ENCODE peak calls at places on chromosomes 7 and 10, in six cellular contexts. R is CD8-positive, alpha-beta memory T cell; E is GM20000; M is GM12891; P is occipital lobe; Q is ELF-1. V is an unnamed sample.

GRCh38 chr10:11162828-11163599 is 145.3 kb downstream of the CELF2 start:
- DNase-seq in R (peak; percentile 92), E (peak; percentile 78), M (peak; percentile 55), P (no peak), Q (no peak), V (no peak)

GRCh38 chr7:69605070-69605469 is 6.8 kb downstream of the AUTS2 start:
- DNase-seq in R (no peak), E (no peak), M (no peak), P (no peak), Q (no peak), V (no peak)

GRCh38 chr7:158943713-158944112 is 87.4 kb downstream of the DYNC2I1 start:
- DNase-seq in R (no peak), E (no peak), M (no peak), P (no peak), Q (no peak), V (no peak)

GRCh38 chr7:57182031-57182430 is 49.8 kb upstream of the ZNF479 start:
- DNase-seq in R (no peak), E (no peak), M (no peak), P (no peak), Q (no peak), V (no peak)

GRCh38 chr10:72309290-72310240 is 35.8 kb downstream of the DDIT4 start:
- DNase-seq in R (no peak), E (no peak), M (no peak), P (peak; percentile 76), Q (no peak), V (no peak)

GRCh38 chr7:81158189-81158588 is 239.3 kb upstream of the SEMA3C start:
- DNase-seq in R (no peak), E (no peak), M (no peak), P (no peak), Q (no peak), V (peak; percentile 8)

GRCh38 chr7:107659666-107660065 is 962 bp upstream of the SLC26A4 start:
- DNase-seq in R (no peak), E (no peak), M (no peak), P (no peak), Q (peak; percentile 8), V (no peak)

GRCh38 chr7:97844036-97844435 is 28.2 kb downstream of the ASNS start:
- DNase-seq in R (no peak), E (no peak), M (no peak), P (no peak), Q (no peak), V (no peak)

GRCh38 chr7:114977277-114977676 is 55.4 kb downstream of the MDFIC start:
- DNase-seq in R (no peak), E (no peak), M (no peak), P (no peak), Q (no peak), V (peak; percentile 11)

GRCh38 chr10:3452234-3452633 is 279.7 kb upstream of the PITRM1 start:
- DNase-seq in R (no peak), E (no peak), M (no peak), P (no peak), Q (peak; percentile 41), V (peak; percentile 36)

GRCh38 chr10:29146736-29147135 is 142.1 kb upstream of the LYZL1 start:
- DNase-seq in R (no peak), E (no peak), M (no peak), P (no peak), Q (no peak), V (no peak)

GRCh38 chr7:28433604-28434254 is 21.4 kb downstream of the CREB5 start:
- DNase-seq in R (no peak), E (no peak), M (no peak), P (no peak), Q (peak; percentile 75), V (peak; percentile 59)

GRCh38 chr10:62015994-62016393 is 114.5 kb downstream of the ARID5B start:
- DNase-seq in R (no peak), E (no peak), M (no peak), P (no peak), Q (no peak), V (no peak)

GRCh38 chr10:72688208-72688651 is 3.7 kb upstream of the MCU start:
- DNase-seq in R (no peak), E (peak; percentile 23), M (no peak), P (no peak), Q (no peak), V (peak; percentile 29)

GRCh38 chr7:112529486-112529885 is 48.7 kb downstream of the LSMEM1 start:
- DNase-seq in R (no peak), E (no peak), M (no peak), P (no peak), Q (no peak), V (no peak)

GRCh38 chr10:44925224-44925623 is 14.1 kb downstream of the TMEM72 start:
- DNase-seq in R (no peak), E (no peak), M (no peak), P (no peak), Q (peak; percentile 91), V (peak; percentile 79)

GRCh38 chr10:100872034-100872791 is 40.5 kb upstream of the SLF2 start:
- DNase-seq in R (no peak), E (peak; percentile 81), M (peak; percentile 74), P (no peak), Q (peak; percentile 87), V (peak; percentile 90)

GRCh38 chr10:71294091-71294561 is 24.9 kb upstream of the SLC29A3 start:
- DNase-seq in R (no peak), E (no peak), M (no peak), P (peak; percentile 9), Q (no peak), V (no peak)

GRCh38 chr10:2861632-2862210 is 205.6 kb upstream of the PFKP start:
- DNase-seq in R (no peak), E (no peak), M (no peak), P (no peak), Q (no peak), V (no peak)

GRCh38 chr7:1290262-1291039 is 57.8 kb downstream of the UNCX start:
- DNase-seq in R (peak; percentile 37), E (no peak), M (no peak), P (peak; percentile 52), Q (peak; percentile 49), V (peak; percentile 67)

GRCh38 chr10:101146392-101147251 is 15.5 kb downstream of the TLX1 start:
- DNase-seq in R (no peak), E (peak; percentile 7), M (no peak), P (no peak), Q (peak; percentile 59), V (peak; percentile 65)

GRCh38 chr7:127245582-127245981 is 7.2 kb downstream of the GRM8 start:
- DNase-seq in R (no peak), E (no peak), M (no peak), P (no peak), Q (no peak), V (no peak)

GRCh38 chr7:18495412-18496335 is at the start of gene HDAC9:
- DNase-seq in R (no peak), E (peak; percentile 32), M (no peak), P (peak; percentile 73), Q (peak; percentile 82), V (peak; percentile 50)

GRCh38 chr7:17939111-17939669 is 1.1 kb downstream of the SNX13 start:
- DNase-seq in R (no peak), E (no peak), M (no peak), P (no peak), Q (peak; percentile 17), V (no peak)

GRCh38 chr7:103626776-103627175 is 180.8 kb upstream of the SLC26A5 start:
- DNase-seq in R (no peak), E (no peak), M (no peak), P (no peak), Q (no peak), V (no peak)

GRCh38 chr7:151856098-151856497 is 20.8 kb downstream of the PRKAG2 start:
- DNase-seq in R (no peak), E (no peak), M (no peak), P (no peak), Q (no peak), V (peak; percentile 52)

GRCh38 chr7:7454000-7454399 is 81.7 kb downstream of the COL28A1 start:
- DNase-seq in R (no peak), E (no peak), M (no peak), P (no peak), Q (no peak), V (no peak)

GRCh38 chr7:94912085-94912484 is 4.7 kb downstream of the PPP1R9A start:
- DNase-seq in R (no peak), E (no peak), M (no peak), P (no peak), Q (no peak), V (peak; percentile 24)

GRCh38 chr7:23121175-23121574 is 15.6 kb downstream of the KLHL7 start:
- DNase-seq in R (no peak), E (no peak), M (no peak), P (no peak), Q (no peak), V (no peak)

GRCh38 chr7:157712666-157713235 is 375.9 kb downstream of the DNAJB6 start:
- DNase-seq in R (no peak), E (no peak), M (no peak), P (no peak), Q (no peak), V (no peak)

GRCh38 chr10:31739759-31740158 is 188.9 kb downstream of the ARHGAP12 start:
- DNase-seq in R (no peak), E (no peak), M (no peak), P (no peak), Q (no peak), V (no peak)

V was measured in iPS-NIHi11.